ENCODE peak calls at places on chromosomes 7 and 10, in nine cellular contexts. M, Y, X, S, C, I, Z, V and Q are unnamed samples.

GRCh38 chr10:5512881-5513698 is 11.7 kb upstream of the CALML3 start:
- DNase-seq in V (peak), M (no peak), Z (no peak), Y (no peak), C (no peak), S (no peak), X (peak), I (no peak), Q (no peak)

GRCh38 chr7:158475036-158475678 is 112.5 kb downstream of the PTPRN2 start:
- DNase-seq in V (no peak), C (no peak), I (no peak), Z (no peak), X (no peak), S (no peak), M (no peak), Y (no peak), Q (no peak)

GRCh38 chr7:151936207-151936606 is 20.0 kb upstream of the GALNTL5 start:
- DNase-seq in V (no peak), I (no peak), M (no peak), Z (no peak), S (peak), C (no peak), X (no peak), Y (no peak), Q (peak)

GRCh38 chr7:127776776-127777390 is 124.9 kb downstream of the SND1 start:
- DNase-seq in V (no peak), I (no peak), Z (no peak), Y (no peak), X (peak), M (peak), S (no peak), C (no peak), Q (no peak)

GRCh38 chr7:73438547-73439245 is 5.1 kb downstream of the FZD9 start:
- DNase-seq in M (no peak), X (no peak), Y (no peak), Z (no peak), S (no peak), C (no peak), I (no peak), V (no peak), Q (no peak)

GRCh38 chr7:149887311-149887710 is 13.5 kb downstream of the ATP6V0E2 start:
- DNase-seq in M (no peak), V (no peak), Z (no peak), I (no peak), S (no peak), C (no peak), Y (no peak), X (no peak), Q (no peak)

GRCh38 chr10:69801434-69802315 is at the start of gene COL13A1:
- DNase-seq in Z (peak), Y (peak), X (peak), M (peak), S (no peak), V (no peak), C (peak), I (peak), Q (no peak)

GRCh38 chr7:112001089-112001826 is 204.9 kb downstream of the DOCK4 start:
- DNase-seq in X (peak), I (no peak), Y (no peak), S (no peak), Z (peak), C (no peak), V (no peak), M (peak), Q (no peak)

GRCh38 chr7:151740180-151740845 is 136.6 kb downstream of the PRKAG2 start:
- DNase-seq in C (no peak), Z (no peak), X (no peak), M (no peak), V (no peak), S (no peak), Y (no peak), I (no peak), Q (no peak)

GRCh38 chr7:35623381-35623780 is 71.6 kb downstream of the HERPUD2 start:
- DNase-seq in X (no peak), Z (no peak), I (no peak), C (no peak), V (no peak), M (no peak), S (no peak), Y (no peak), Q (no peak)

GRCh38 chr7:139505563-139505962 is 17.9 kb upstream of the CLEC2L start:
- DNase-seq in S (no peak), X (no peak), V (no peak), M (no peak), Y (peak), C (peak), I (no peak), Z (peak), Q (no peak)

GRCh38 chr10:30014511-30014910 is 44.9 kb downstream of the JCAD start:
- DNase-seq in Y (no peak), C (no peak), X (no peak), M (no peak), S (no peak), I (no peak), Z (no peak), V (no peak), Q (no peak)

GRCh38 chr10:3671431-3671955 is 113.5 kb downstream of the KLF6 start:
- DNase-seq in Z (no peak), X (no peak), C (no peak), Y (no peak), V (no peak), M (no peak), I (no peak), S (no peak), Q (no peak)

DNA sequence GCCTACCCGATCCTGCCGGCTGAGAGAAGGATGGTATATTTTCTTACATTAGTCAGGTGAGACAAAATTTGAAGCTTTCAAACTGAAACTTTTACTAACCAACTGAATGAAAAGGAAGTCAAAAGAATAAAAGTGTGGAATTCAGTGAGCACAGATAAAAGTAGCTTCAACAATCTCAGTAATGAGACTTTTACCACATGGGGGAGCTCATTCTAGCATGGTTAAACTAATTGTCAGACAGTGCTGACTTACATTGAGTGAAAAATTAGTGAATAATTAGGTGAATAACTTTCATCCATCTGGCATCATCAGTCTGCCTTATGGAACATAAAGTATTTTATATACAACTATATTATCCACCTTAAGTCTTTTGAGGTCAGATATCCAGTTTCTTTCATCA is 8.4 kb downstream of the FAM237B start:
- DNase-seq in S (no peak), M (no peak), V (no peak), I (no peak), Y (no peak), C (no peak), X (peak), Z (peak), Q (no peak)
- TF ChIP-seq CTCF in S (peak), M (no peak), V (no peak), I (peak), Y (no peak), C (no peak), X (peak), Z (peak), Q (peak)

DNA sequence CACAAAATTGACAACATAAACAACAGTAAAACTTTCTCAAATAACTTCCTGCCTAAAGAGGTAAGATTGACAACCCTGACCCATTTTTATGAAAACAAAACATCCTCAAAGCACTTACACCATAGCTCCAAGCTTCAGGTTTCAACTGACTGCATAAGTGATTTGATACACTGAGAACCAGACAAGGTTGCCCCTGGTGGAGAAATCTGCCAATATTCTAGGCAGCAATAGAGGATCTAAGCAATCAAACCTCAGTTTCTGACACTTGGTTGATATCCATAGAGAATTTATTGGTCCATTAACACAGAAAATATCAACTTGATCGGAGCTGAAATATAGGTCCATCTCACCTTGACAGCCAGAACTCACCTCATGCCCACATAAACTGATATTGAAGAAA is 147.8 kb downstream of the ELAPOR2 start:
- DNase-seq in M (no peak), Z (peak), X (no peak), C (no peak), V (no peak), I (no peak), Y (no peak), S (no peak), Q (no peak)
- TF ChIP-seq CTCF in M (peak), Z (no peak), X (peak), C (no peak), V (no peak), I (peak), Y (peak), S (peak), Q (no peak)

DNA sequence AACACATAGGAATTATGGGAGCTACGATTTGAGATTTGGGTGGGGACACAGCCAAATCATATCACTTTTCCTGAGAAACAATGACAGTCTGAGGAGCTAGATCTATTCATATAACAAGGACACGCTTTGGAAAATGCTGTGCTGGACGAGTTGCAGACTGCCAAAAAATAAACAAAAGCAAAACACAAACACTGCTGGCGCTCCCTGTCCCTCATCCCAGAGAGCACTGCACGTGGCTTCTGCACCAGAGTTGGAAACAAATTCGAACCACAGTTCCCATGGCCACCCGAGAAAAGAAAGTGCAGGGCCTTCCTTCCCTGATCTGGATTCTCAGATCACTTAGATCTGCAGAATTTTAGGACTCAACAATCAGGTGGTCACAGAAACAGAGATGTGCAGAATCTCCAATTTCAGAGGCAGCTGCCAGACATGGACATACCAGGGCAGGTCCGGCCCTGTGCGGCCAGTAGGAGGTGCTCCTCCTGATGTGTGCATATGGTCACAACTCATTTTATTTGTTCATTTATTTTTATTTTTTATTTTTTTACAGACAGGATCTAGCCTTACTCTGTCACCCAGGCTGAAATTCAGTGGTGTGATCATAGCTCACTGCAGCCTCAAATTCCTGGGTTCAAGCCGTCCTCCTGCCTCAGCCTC is 35.1 kb upstream of the ECHDC3 start:
- DNase-seq in Z (no peak), Y (no peak), X (no peak), C (no peak), M (no peak), V (no peak), S (no peak), I (no peak), Q (no peak)
- TF ChIP-seq CTCF in Z (no peak), Y (peak), X (no peak), C (no peak), M (peak), V (no peak), S (peak), I (no peak), Q (no peak)

GRCh38 chr10:8439040-8439439 is 384.6 kb downstream of the GATA3 start:
- DNase-seq in Z (no peak), I (no peak), M (no peak), S (peak), V (no peak), Y (no peak), X (no peak), C (no peak), Q (no peak)

GRCh38 chr10:8437896-8438295 is 383.4 kb downstream of the GATA3 start:
- DNase-seq in I (no peak), C (no peak), V (no peak), X (no peak), Y (no peak), M (no peak), Z (peak), S (no peak), Q (no peak)

GRCh38 chr10:8435186-8436055 is 380.9 kb downstream of the GATA3 start:
- DNase-seq in Z (peak), V (no peak), X (no peak), M (no peak), Y (no peak), C (no peak), S (no peak), I (no peak), Q (no peak)

GRCh38 chr10:8438603-8439002 is 384.1 kb downstream of the GATA3 start:
- DNase-seq in S (peak), V (no peak), I (no peak), Z (no peak), M (no peak), Y (no peak), X (no peak), C (no peak), Q (no peak)
- TF ChIP-seq CTCF in S (no peak), V (no peak), I (no peak), Z (no peak), M (no peak), Y (no peak), X (no peak), C (no peak), Q (no peak)

DNA sequence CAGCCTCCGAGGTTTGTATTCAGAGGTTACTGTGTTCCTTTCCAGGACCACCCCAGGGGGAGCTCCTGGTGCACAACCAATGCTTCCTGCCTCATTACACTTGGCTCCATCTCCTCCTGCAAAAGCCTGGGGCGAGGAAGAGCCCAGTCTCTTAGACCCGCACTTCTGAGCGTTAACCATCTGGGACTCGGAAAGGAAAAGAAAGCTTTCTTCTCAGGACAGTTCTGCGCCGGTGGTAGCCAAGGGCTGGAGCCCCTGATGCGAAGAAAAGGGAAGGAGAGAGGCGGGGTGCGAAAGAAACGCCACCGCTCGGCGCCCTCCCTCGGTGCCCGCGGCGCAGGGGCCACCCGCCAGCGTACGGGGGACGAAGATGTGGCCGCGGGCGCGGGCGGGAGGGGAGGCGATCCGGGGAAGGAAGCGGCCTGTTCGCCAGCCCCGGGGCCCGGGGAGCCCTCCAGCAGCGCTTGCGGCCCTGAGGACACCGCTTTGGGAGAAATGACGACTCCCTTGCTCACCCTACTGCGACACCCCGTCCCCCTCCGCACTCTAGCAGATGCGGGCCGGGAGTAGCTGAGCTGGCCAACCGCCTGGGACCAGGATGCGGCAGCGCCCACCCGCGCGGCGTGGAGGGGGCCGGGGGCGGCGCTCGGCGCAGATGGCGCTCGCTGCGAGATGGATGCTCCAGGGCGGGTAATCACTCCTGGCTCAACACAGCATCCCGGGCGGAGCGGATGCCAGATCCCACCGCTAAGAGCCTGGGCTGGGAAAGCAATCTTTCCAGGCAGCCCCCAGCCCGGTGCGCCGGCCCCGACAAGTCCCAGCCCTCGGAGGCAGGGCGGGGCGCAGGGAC is 1.3 kb downstream of the NRCAM start:
- DNase-seq in X (no peak), S (peak), M (peak), Y (peak), C (peak), Z (peak), I (peak), V (no peak), Q (peak)
- TF ChIP-seq CTCF in X (no peak), S (no peak), M (no peak), Y (no peak), C (no peak), Z (no peak), I (peak), V (no peak), Q (peak)

GRCh38 chr10:91930939-91931338 is 7.4 kb downstream of the BTAF1 start:
- DNase-seq in X (no peak), I (no peak), S (no peak), Z (no peak), C (no peak), M (no peak), V (no peak), Y (no peak), Q (no peak)

GRCh38 chr10:91935886-91936285 is 12.3 kb downstream of the BTAF1 start:
- DNase-seq in X (no peak), Z (peak), V (no peak), M (no peak), C (no peak), Y (no peak), S (no peak), I (no peak), Q (no peak)

GRCh38 chr10:91931526-91932190 is 8.1 kb downstream of the BTAF1 start:
- DNase-seq in C (no peak), S (no peak), Z (no peak), M (no peak), Y (no peak), X (no peak), V (no peak), I (no peak), Q (no peak)

DNA sequence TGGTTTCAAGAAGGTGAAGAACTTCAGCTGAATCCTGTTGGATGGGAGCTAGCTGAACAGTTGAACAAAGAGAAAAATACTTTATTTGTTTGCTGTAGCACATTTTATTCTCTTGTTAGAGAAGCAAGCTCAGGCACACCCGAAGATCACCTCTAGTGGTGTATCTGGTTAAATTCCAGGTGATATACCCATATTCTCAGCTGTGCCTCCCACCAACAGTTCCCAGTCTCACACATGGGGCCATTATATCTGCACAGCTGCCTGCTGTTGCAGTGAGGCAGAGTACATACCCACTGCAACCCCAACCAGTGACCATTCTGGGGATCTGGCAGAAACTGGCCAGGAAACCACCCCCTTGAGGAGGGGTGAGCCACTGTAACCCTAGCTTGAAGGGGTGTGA is 9.2 kb downstream of the BTAF1 start:
- DNase-seq in S (no peak), Z (no peak), X (no peak), Y (no peak), V (no peak), C (no peak), I (no peak), M (no peak), Q (no peak)
- TF ChIP-seq CTCF in S (no peak), Z (no peak), X (no peak), Y (no peak), V (no peak), C (no peak), I (peak), M (no peak), Q (no peak)